ENCODE peak calls at places on chromosomes 12 and 14, in four cellular contexts. One of them, this sample, is unnamed.

GRCh38 chr14:91350813-91351507 is 66.7 kb downstream of the CCDC88C start:
- DNase-seq in WTC11: no peak
- DNase-seq in colonic mucosa: no peak
- DNase-seq in neural crest cell: no peak
- DNase-seq in this sample: no peak

GRCh38 chr14:46651526-46652144 is at the start of gene RPL10L:
- DNase-seq in WTC11: peak; percentile 74
- DNase-seq in colonic mucosa: no peak
- DNase-seq in neural crest cell: no peak
- DNase-seq in this sample: peak; percentile 28

GRCh38 chr14:34331728-34332623 is 130.1 kb downstream of the SPTSSA start:
- DNase-seq in WTC11: peak; percentile 80
- DNase-seq in colonic mucosa: peak; percentile 94
- DNase-seq in neural crest cell: peak; percentile 74
- DNase-seq in this sample: peak; percentile 80

GRCh38 chr12:46825526-46826414 is at the start of gene SLC38A4:
- DNase-seq in WTC11: peak; percentile 68
- DNase-seq in colonic mucosa: peak; percentile 39
- DNase-seq in neural crest cell: peak; percentile 20
- DNase-seq in this sample: peak; percentile 69

GRCh38 chr14:50320279-50320678 is 8.2 kb downstream of the DMAC2L start:
- DNase-seq in WTC11: no peak
- DNase-seq in colonic mucosa: no peak
- DNase-seq in neural crest cell: no peak
- DNase-seq in this sample: no peak

GRCh38 chr12:92085483-92086040 is 60.1 kb downstream of the BTG1 start:
- DNase-seq in WTC11: no peak
- DNase-seq in colonic mucosa: no peak
- DNase-seq in neural crest cell: no peak
- DNase-seq in this sample: no peak

GRCh38 chr12:1325666-1326065 is 268.7 kb downstream of the FBXL14 start:
- DNase-seq in WTC11: no peak
- DNase-seq in colonic mucosa: no peak
- DNase-seq in neural crest cell: no peak
- DNase-seq in this sample: no peak

GRCh38 chr14:71948101-71948500 is 15.9 kb downstream of the RGS6 start:
- DNase-seq in WTC11: no peak
- DNase-seq in colonic mucosa: no peak
- DNase-seq in neural crest cell: no peak
- DNase-seq in this sample: no peak

GRCh38 chr12:58034311-58034710 is 92.9 kb downstream of the ATP23 start:
- DNase-seq in WTC11: no peak
- DNase-seq in colonic mucosa: no peak
- DNase-seq in neural crest cell: no peak
- DNase-seq in this sample: no peak

GRCh38 chr14:75450381-75451276 is 22.8 kb downstream of the JDP2 start:
- DNase-seq in WTC11: no peak
- DNase-seq in colonic mucosa: peak; percentile 82
- DNase-seq in neural crest cell: no peak
- DNase-seq in this sample: no peak

GRCh38 chr12:69470189-69471094 is at the start of gene FRS2:
- DNase-seq in WTC11: peak; percentile 93
- DNase-seq in colonic mucosa: peak; percentile 95
- DNase-seq in neural crest cell: peak; percentile 83
- DNase-seq in this sample: peak; percentile 95

GRCh38 chr12:49230176-49230575 is 34.7 kb upstream of the TUBA1C start:
- DNase-seq in WTC11: no peak
- DNase-seq in colonic mucosa: no peak
- DNase-seq in neural crest cell: no peak
- DNase-seq in this sample: no peak

GRCh38 chr12:27337376-27337775 is 4.7 kb downstream of the BMAL2 start:
- DNase-seq in WTC11: no peak
- DNase-seq in colonic mucosa: no peak
- DNase-seq in neural crest cell: no peak
- DNase-seq in this sample: peak; percentile 42

GRCh38 chr12:68001486-68002466 is 12.5 kb downstream of the IFNG-AS1 start:
- DNase-seq in WTC11: no peak
- DNase-seq in colonic mucosa: no peak
- DNase-seq in neural crest cell: no peak
- DNase-seq in this sample: no peak

GRCh38 chr14:104220225-104221070 is 82.1 kb downstream of the KIF26A start:
- DNase-seq in WTC11: no peak
- DNase-seq in colonic mucosa: no peak
- DNase-seq in neural crest cell: no peak
- DNase-seq in this sample: peak; percentile 17

GRCh38 chr12:97235102-97235501 is 227.5 kb upstream of the RMST start:
- DNase-seq in WTC11: peak; percentile 45
- DNase-seq in colonic mucosa: no peak
- DNase-seq in neural crest cell: no peak
- DNase-seq in this sample: no peak

GRCh38 chr12:57454566-57455373 is at the start of gene INHBE:
- DNase-seq in WTC11: peak; percentile 96
- DNase-seq in colonic mucosa: no peak
- DNase-seq in neural crest cell: no peak
- DNase-seq in this sample: peak; percentile 82

GRCh38 chr14:100450736-100451135 is 127.6 kb downstream of the SLC25A47 start:
- DNase-seq in WTC11: no peak
- DNase-seq in colonic mucosa: no peak
- DNase-seq in neural crest cell: no peak
- DNase-seq in this sample: no peak

GRCh38 chr12:28517101-28517500 is 326.8 kb downstream of the CCDC91 start:
- DNase-seq in WTC11: no peak
- DNase-seq in colonic mucosa: no peak
- DNase-seq in neural crest cell: no peak
- DNase-seq in this sample: no peak

GRCh38 chr14:53441789-53442188 is 288.7 kb upstream of the DDHD1 start:
- DNase-seq in WTC11: no peak
- DNase-seq in colonic mucosa: no peak
- DNase-seq in neural crest cell: no peak
- DNase-seq in this sample: no peak

GRCh38 chr12:55681142-55682077 is 26.3 kb downstream of the ITGA7 start:
- DNase-seq in WTC11: peak; percentile 81
- DNase-seq in colonic mucosa: peak; percentile 90
- DNase-seq in neural crest cell: peak; percentile 32
- DNase-seq in this sample: no peak

GRCh38 chr12:23634344-23634743 is 315.1 kb downstream of the SOX5 start:
- DNase-seq in WTC11: no peak
- DNase-seq in colonic mucosa: no peak
- DNase-seq in neural crest cell: no peak
- DNase-seq in this sample: no peak

GRCh38 chr12:55982319-55982936 is 8.6 kb downstream of the RAB5B start:
- DNase-seq in WTC11: no peak
- DNase-seq in colonic mucosa: no peak
- DNase-seq in neural crest cell: no peak
- DNase-seq in this sample: no peak

GRCh38 chr12:26227376-26227775 is 32.0 kb downstream of the SSPN start:
- DNase-seq in WTC11: no peak
- DNase-seq in colonic mucosa: no peak
- DNase-seq in neural crest cell: no peak
- DNase-seq in this sample: no peak

GRCh38 chr12:126069549-126070165 is 1004.4 kb downstream of the AACS start:
- DNase-seq in WTC11: peak; percentile 47
- DNase-seq in colonic mucosa: peak; percentile 57
- DNase-seq in neural crest cell: peak; percentile 76
- DNase-seq in this sample: peak; percentile 69

GRCh38 chr12:58832-59231 is 7.7 kb upstream of the IQSEC3 start:
- DNase-seq in WTC11: no peak
- DNase-seq in colonic mucosa: no peak
- DNase-seq in neural crest cell: no peak
- DNase-seq in this sample: no peak

GRCh38 chr14:49892301-49892635 is 614 bp upstream of the ARF6 start:
- DNase-seq in WTC11: no peak
- DNase-seq in colonic mucosa: peak; percentile 74
- DNase-seq in neural crest cell: no peak
- DNase-seq in this sample: no peak

GRCh38 chr12:52258335-52258901 is 16.0 kb upstream of the KRT86 start:
- DNase-seq in WTC11: peak; percentile 64
- DNase-seq in colonic mucosa: no peak
- DNase-seq in neural crest cell: peak; percentile 40
- DNase-seq in this sample: peak; percentile 68

GRCh38 chr12:53820503-53820902 is 68.7 kb upstream of the CISTR start:
- DNase-seq in WTC11: no peak
- DNase-seq in colonic mucosa: no peak
- DNase-seq in neural crest cell: no peak
- DNase-seq in this sample: no peak

GRCh38 chr12:1356285-1356684 is 238.1 kb downstream of the FBXL14 start:
- DNase-seq in WTC11: no peak
- DNase-seq in colonic mucosa: no peak
- DNase-seq in neural crest cell: no peak
- DNase-seq in this sample: no peak

GRCh38 chr12:40580346-40580745 is 111.9 kb upstream of the CNTN1 start:
- DNase-seq in WTC11: no peak
- DNase-seq in colonic mucosa: no peak
- DNase-seq in neural crest cell: no peak
- DNase-seq in this sample: no peak

GRCh38 chr12:75759842-75760260 is 248.4 kb upstream of the KRR1 start:
- DNase-seq in WTC11: no peak
- DNase-seq in colonic mucosa: no peak
- DNase-seq in neural crest cell: no peak
- DNase-seq in this sample: no peak

GRCh38 chr12:30795660-30796507 is 41.1 kb upstream of the CAPRIN2 start:
- DNase-seq in WTC11: peak; percentile 81
- DNase-seq in colonic mucosa: peak; percentile 26
- DNase-seq in neural crest cell: peak; percentile 54
- DNase-seq in this sample: peak; percentile 79

GRCh38 chr14:85195872-85196477 is 334.0 kb upstream of the FLRT2 start:
- DNase-seq in WTC11: no peak
- DNase-seq in colonic mucosa: no peak
- DNase-seq in neural crest cell: no peak
- DNase-seq in this sample: no peak

GRCh38 chr14:53849549-53849948 is 107.1 kb downstream of the BMP4 start:
- DNase-seq in WTC11: no peak
- DNase-seq in colonic mucosa: no peak
- DNase-seq in neural crest cell: no peak
- DNase-seq in this sample: no peak

GRCh38 chr14:35985504-35986218 is 159.5 kb downstream of the BRMS1L start:
- DNase-seq in WTC11: no peak
- DNase-seq in colonic mucosa: no peak
- DNase-seq in neural crest cell: no peak
- DNase-seq in this sample: no peak

GRCh38 chr14:91501951-91502930 is 7.9 kb downstream of the PPP4R3A start:
- DNase-seq in WTC11: no peak
- DNase-seq in colonic mucosa: no peak
- DNase-seq in neural crest cell: no peak
- DNase-seq in this sample: no peak

GRCh38 chr12:89051065-89051677 is 301.1 kb downstream of the DUSP6 start:
- DNase-seq in WTC11: no peak
- DNase-seq in colonic mucosa: peak; percentile 44
- DNase-seq in neural crest cell: peak; percentile 9
- DNase-seq in this sample: no peak

GRCh38 chr14:37546621-37547447 is 48.2 kb downstream of the FOXA1 start:
- DNase-seq in WTC11: no peak
- DNase-seq in colonic mucosa: peak; percentile 49
- DNase-seq in neural crest cell: no peak
- DNase-seq in this sample: no peak

GRCh38 chr12:22121224-22121623 is 75.2 kb downstream of the CMAS start:
- DNase-seq in WTC11: peak; percentile 75
- DNase-seq in colonic mucosa: no peak
- DNase-seq in neural crest cell: no peak
- DNase-seq in this sample: no peak
- TF ChIP-seq CTCF in WTC11: peak; percentile 54
- TF ChIP-seq CTCF in colonic mucosa: peak; percentile 19
- TF ChIP-seq CTCF in neural crest cell: peak; percentile 27
- TF ChIP-seq CTCF in this sample: no peak

GRCh38 chr14:99035712-99036593 is 236.0 kb downstream of the BCL11B start:
- DNase-seq in WTC11: peak; percentile 73
- DNase-seq in colonic mucosa: peak; percentile 67
- DNase-seq in neural crest cell: no peak
- DNase-seq in this sample: no peak
- TF ChIP-seq CTCF in WTC11: no peak
- TF ChIP-seq CTCF in colonic mucosa: no peak
- TF ChIP-seq CTCF in neural crest cell: no peak
- TF ChIP-seq CTCF in this sample: no peak

DNA sequence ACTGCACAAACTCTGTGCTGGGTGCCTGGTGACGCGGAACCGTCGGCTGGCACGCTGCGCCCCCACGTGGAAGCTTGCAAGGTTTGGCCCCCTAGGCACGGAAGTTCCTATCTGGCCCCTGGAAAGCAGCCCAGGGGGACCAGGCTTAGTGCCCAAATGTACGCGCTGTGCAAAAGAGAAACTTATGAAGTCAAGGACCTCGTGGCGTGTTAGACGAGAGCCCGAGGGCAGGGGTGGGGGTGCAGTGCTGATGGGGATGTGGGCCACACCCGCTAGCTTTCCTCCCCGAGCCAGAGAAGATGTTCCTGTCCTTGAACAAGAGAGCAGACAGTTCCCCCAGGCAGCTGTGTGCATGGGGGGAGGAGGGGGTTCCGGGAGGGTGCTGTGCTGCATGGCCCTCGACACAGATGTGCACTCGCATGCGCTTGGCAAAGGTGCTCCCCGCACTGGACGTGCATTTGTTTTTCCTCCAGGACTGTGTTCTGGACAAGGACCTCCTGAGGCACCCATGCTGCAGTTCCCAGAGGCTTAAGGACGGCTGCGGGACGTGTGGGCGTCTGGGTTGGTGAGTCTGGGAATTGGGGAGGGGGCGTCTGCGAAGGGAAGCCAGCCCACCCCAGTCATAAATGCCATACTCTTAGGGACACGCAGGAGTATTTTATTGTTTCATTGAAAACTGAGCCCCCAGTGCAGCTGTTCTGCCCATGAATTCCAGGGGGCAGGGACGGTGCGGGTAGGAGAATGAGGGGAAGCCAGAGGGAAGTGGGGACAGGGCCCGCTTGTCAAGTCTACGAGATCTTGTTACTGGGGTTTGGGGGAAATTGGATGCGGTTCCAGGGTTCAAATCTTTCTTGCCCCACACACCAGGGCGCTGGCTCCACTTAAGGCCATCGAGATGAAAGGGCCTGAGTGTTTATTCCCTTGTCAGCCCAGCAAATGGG is 80.0 kb downstream of the NTF3 start:
- DNase-seq in WTC11: peak; percentile 65
- DNase-seq in colonic mucosa: peak; percentile 52
- DNase-seq in neural crest cell: peak; percentile 19
- DNase-seq in this sample: no peak
- TF ChIP-seq CTCF in WTC11: peak; percentile 34
- TF ChIP-seq CTCF in colonic mucosa: peak; percentile 36
- TF ChIP-seq CTCF in neural crest cell: peak; percentile 52
- TF ChIP-seq CTCF in this sample: no peak

DNA sequence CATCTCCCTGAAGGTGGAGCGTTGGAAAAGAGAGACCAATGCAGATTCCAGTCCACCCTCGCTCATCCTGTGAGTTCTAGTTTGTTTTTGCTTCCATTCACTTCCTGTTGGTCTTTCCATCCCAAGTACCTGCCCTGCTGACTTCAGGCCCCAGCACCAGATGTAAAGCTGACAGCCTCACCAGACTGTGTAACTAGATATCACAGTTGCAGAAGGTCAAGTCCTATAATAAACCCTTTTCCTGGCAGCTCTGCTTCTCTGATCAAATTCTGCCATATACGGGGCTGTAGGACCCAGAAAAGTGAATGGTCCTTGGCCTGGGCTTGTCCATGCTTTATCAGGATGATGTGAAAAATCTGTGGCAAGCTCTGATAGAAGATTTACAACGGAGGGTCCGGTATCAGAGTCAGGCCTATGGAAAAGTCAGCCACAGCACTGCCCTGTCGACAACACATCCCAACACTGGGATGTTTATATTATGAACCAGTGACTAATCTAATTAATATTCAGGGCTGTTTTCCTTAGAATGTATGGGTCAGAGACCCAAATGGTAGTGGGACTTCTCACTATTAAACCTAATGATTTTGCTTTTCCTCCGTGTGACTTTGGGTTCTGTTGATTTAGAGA is 42.1 kb downstream of the CCDC175 start:
- DNase-seq in WTC11: no peak
- DNase-seq in colonic mucosa: no peak
- DNase-seq in neural crest cell: no peak
- DNase-seq in this sample: no peak
- TF ChIP-seq CTCF in WTC11: no peak
- TF ChIP-seq CTCF in colonic mucosa: no peak
- TF ChIP-seq CTCF in neural crest cell: no peak
- TF ChIP-seq CTCF in this sample: no peak